ENCODE peak calls at places on chromosomes 2 and 18, in six cellular contexts. N is ovary, U is spleen, L is OCI-LY7, O is aorta, Q is HCT116. J is an unnamed sample. For H3K9me3, the result is how much of the 10 kb centered on the place peaks cover.

GRCh38 chr2:59658906-59659305 is 894.5 kb downstream of the BCL11A start:
- DNase-seq in N (no peak), U (no peak), L (no peak), O (no peak), Q (no peak), J (no peak)

GRCh38 chr2:18788590-18788989 is 199.2 kb upstream of the NT5C1B start:
- DNase-seq in N (no peak), U (no peak), L (no peak), O (no peak), Q (no peak), J (no peak)

GRCh38 chr2:64423303-64423702 is 30.7 kb upstream of the LGALSL start:
- DNase-seq in N (no peak), U (no peak), L (no peak), O (no peak), Q (no peak), J (no peak)

GRCh38 chr2:106542730-106543359 is 55.7 kb downstream of the CD8B2 start:
- DNase-seq in N (peak), U (peak), L (peak), O (peak), Q (peak), J (peak)

GRCh38 chr18:51429644-51430043 is 232.2 kb upstream of the MEX3C start:
- DNase-seq in N (no peak), U (no peak), L (no peak), O (no peak), Q (no peak), J (no peak)

GRCh38 chr2:241796610-241797138 is 12.3 kb upstream of the NEU4 start:
- DNase-seq in N (peak), U (peak), L (no peak), O (peak), Q (no peak), J (peak)

GRCh38 chr18:55731594-55732042 is 143.6 kb upstream of the TCF4 start:
- DNase-seq in N (no peak), U (no peak), L (no peak), O (no peak), Q (no peak), J (peak)

GRCh38 chr2:46540496-46541342 is 61.4 kb downstream of the TMEM247 start:
- DNase-seq in N (no peak), U (no peak), L (no peak), O (no peak), Q (no peak), J (peak)

GRCh38 chr18:10085405-10085804 is 171.6 kb downstream of the VAPA start:
- DNase-seq in N (no peak), U (no peak), L (no peak), O (no peak), Q (no peak), J (no peak)

GRCh38 chr18:3845176-3845575 is 395.2 kb downstream of the TGIF1 start:
- DNase-seq in N (no peak), U (no peak), L (no peak), O (no peak), Q (no peak), J (no peak)

GRCh38 chr2:68987051-68987503 is 12.6 kb downstream of the GKN1 start:
- DNase-seq in N (no peak), U (no peak), L (no peak), O (no peak), Q (no peak), J (no peak)
- H3K27ac ChIP-seq in N (no peak), U (no peak), L (no peak), O (no peak), Q (no peak), J (no peak)

GRCh38 chr2:29475446-29476006 is 360.3 kb downstream of the CLIP4 start:
- DNase-seq in N (no peak), U (no peak), L (no peak), O (no peak), Q (no peak), J (no peak)

GRCh38 chr2:29478641-29479040 is 363.4 kb downstream of the CLIP4 start:
- DNase-seq in N (no peak), U (no peak), L (no peak), O (no peak), Q (no peak), J (no peak)

GRCh38 chr2:29480423-29480822 is 365.2 kb downstream of the CLIP4 start:
- DNase-seq in N (no peak), U (no peak), L (no peak), O (no peak), Q (no peak), J (no peak)

GRCh38 chr2:29479566-29479965 is 364.4 kb downstream of the CLIP4 start:
- DNase-seq in N (no peak), U (no peak), L (no peak), O (no peak), Q (no peak), J (no peak)

GRCh38 chr2:29477186-29477585 is 362.0 kb downstream of the CLIP4 start:
- DNase-seq in N (no peak), U (no peak), L (no peak), O (no peak), Q (no peak), J (no peak)
- H3K9me3 ChIP-seq in N (under half), U (under half), L (under half), O (under half), Q (under half), J (under half)

GRCh38 chr2:239273280-239274234 is 127.3 kb downstream of the HDAC4 start:
- DNase-seq in N (no peak), U (peak), L (no peak), O (peak), Q (no peak), J (peak)
- H3K27ac ChIP-seq in N (no peak), U (peak), L (no peak), O (no peak), Q (peak), J (peak)

GRCh38 chr2:5144159-5144558 is 548.0 kb upstream of the SOX11 start:
- DNase-seq in N (no peak), U (no peak), L (no peak), O (no peak), Q (no peak), J (no peak)
- H3K9me3 ChIP-seq in N (under half), U (under half), L (under half), O (under half), Q (under half), J (under half)

DNA sequence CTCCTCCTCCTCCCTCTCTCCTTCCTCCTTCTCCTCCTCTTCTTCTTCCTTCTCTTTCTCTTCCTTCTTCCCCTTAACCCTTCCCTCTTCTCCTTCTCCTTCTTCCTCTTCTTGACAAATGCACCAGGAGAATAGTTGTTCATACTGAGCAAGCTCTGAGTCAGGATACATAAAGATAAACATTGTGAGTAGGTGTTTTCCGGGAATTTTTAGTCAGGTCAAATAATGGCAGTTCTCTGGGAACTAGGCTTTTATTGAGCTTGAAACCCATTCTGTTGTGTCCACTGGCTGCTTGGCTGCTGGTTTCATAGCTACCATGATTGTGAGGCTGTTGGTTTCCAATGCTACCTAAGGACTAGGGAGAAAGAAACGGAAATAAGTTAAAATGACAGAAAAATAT is 1144.7 kb upstream of the DDX18 start:
- DNase-seq in N (no peak), U (no peak), L (no peak), O (no peak), Q (no peak), J (no peak)
- H3K27ac ChIP-seq in N (no peak), U (no peak), L (no peak), O (no peak), Q (no peak), J (no peak)

GRCh38 chr18:59514193-59514592 is 155.1 kb upstream of the LMAN1 start:
- DNase-seq in N (peak), U (no peak), L (no peak), O (peak), Q (no peak), J (peak)

GRCh38 chr18:59515147-59515546 is 156.1 kb upstream of the LMAN1 start:
- DNase-seq in N (no peak), U (no peak), L (no peak), O (no peak), Q (no peak), J (no peak)

GRCh38 chr18:59518705-59519104 is 159.6 kb upstream of the LMAN1 start:
- DNase-seq in N (no peak), U (no peak), L (no peak), O (no peak), Q (no peak), J (no peak)

GRCh38 chr18:59517446-59518171 is 158.5 kb upstream of the LMAN1 start:
- DNase-seq in N (peak), U (no peak), L (no peak), O (no peak), Q (no peak), J (no peak)

GRCh38 chr18:59516356-59517155 is 157.5 kb upstream of the LMAN1 start:
- DNase-seq in N (peak), U (no peak), L (no peak), O (no peak), Q (no peak), J (peak)
- H3K9me3 ChIP-seq in N (under half), U (under half), L (under half), O (under half), Q (under half), J (under half)

GRCh38 chr2:225017713-225018112 is 24.6 kb downstream of the DOCK10 start:
- DNase-seq in N (no peak), U (no peak), L (no peak), O (no peak), Q (no peak), J (no peak)
- H3K27ac ChIP-seq in N (no peak), U (no peak), L (no peak), O (no peak), Q (no peak), J (peak)